ENCODE peak calls at places on chromosomes 3 and 15, in seven cellular contexts. Z, O, I, M, K, L and P are unnamed samples.

GRCh38 chr15:63291507-63291906 is 14.1 kb downstream of the APH1B start:
- DNase-seq in Z (no peak), O (no peak), I (no peak), M (no peak), K (no peak), L (peak; percentile 87), P (no peak)

GRCh38 chr3:128914966-128915645 is 35.7 kb downstream of the ACAD9 start:
- DNase-seq in Z (no peak), O (no peak), I (no peak), M (no peak), K (no peak), L (no peak), P (no peak)

GRCh38 chr15:81098884-81099601 is 35.0 kb upstream of the CFAP161 start:
- DNase-seq in Z (peak; percentile 39), O (no peak), I (no peak), M (peak; percentile 38), K (no peak), L (no peak), P (peak; percentile 46)

GRCh38 chr3:8011902-8012301 is 489.7 kb upstream of the LMCD1 start:
- DNase-seq in Z (no peak), O (no peak), I (no peak), M (no peak), K (no peak), L (no peak), P (no peak)

GRCh38 chr3:46861996-46862688 is 1.1 kb downstream of the MYL3 start:
- DNase-seq in Z (peak; percentile 17), O (no peak), I (no peak), M (no peak), K (no peak), L (no peak), P (peak; percentile 15)

GRCh38 chr15:88681610-88682221 is 42.9 kb downstream of the ISG20 start:
- DNase-seq in Z (no peak), O (no peak), I (no peak), M (peak; percentile 40), K (peak; percentile 34), L (no peak), P (no peak)

GRCh38 chr15:59492389-59493377 is 54.7 kb downstream of the FAM81A start:
- DNase-seq in Z (peak; percentile 48), O (peak; percentile 56), I (no peak), M (peak; percentile 63), K (peak; percentile 64), L (peak; percentile 84), P (peak; percentile 84)

GRCh38 chr15:100383302-100384107 is 41.7 kb upstream of the ADAMTS17 start:
- DNase-seq in Z (no peak), O (no peak), I (no peak), M (peak; percentile 51), K (peak; percentile 47), L (peak; percentile 10), P (no peak)

GRCh38 chr15:45543051-45543450 is 20.5 kb upstream of the SLC30A4 start:
- DNase-seq in Z (no peak), O (no peak), I (no peak), M (no peak), K (no peak), L (no peak), P (no peak)

GRCh38 chr3:113805249-113805648 is 33.3 kb upstream of the GRAMD1C start:
- DNase-seq in Z (no peak), O (no peak), I (no peak), M (no peak), K (no peak), L (no peak), P (no peak)
- H3K36me3 ChIP-seq in Z (peaks cover 98% of the 10 kb centered on the region), O (peaks cover 4% of the 10 kb centered on the region), I (peaks cover 99% of the 10 kb centered on the region), M (peaks cover 47% of the 10 kb centered on the region), K (no peaks in the 10 kb centered on the region), L (peaks cover 31% of the 10 kb centered on the region), P (no peaks in the 10 kb centered on the region)

GRCh38 chr15:82569834-82570233 is 29.6 kb upstream of the RPS17 start:
- DNase-seq in Z (no peak), O (no peak), I (no peak), M (no peak), K (no peak), L (no peak), P (no peak)
- H3K36me3 ChIP-seq in Z (no peaks in the 10 kb centered on the region), O (no peaks in the 10 kb centered on the region), I (no peaks in the 10 kb centered on the region), M (no peaks in the 10 kb centered on the region), K (no peaks in the 10 kb centered on the region), L (no peaks in the 10 kb centered on the region), P (no peaks in the 10 kb centered on the region)

GRCh38 chr3:186165331-186165730 is 56.4 kb upstream of the ETV5 start:
- DNase-seq in Z (no peak), O (no peak), I (no peak), M (no peak), K (no peak), L (no peak), P (no peak)
- H3K36me3 ChIP-seq in Z (peaks cover 4% of the 10 kb centered on the region), O (no peaks in the 10 kb centered on the region), I (peaks cover 4% of the 10 kb centered on the region), M (no peaks in the 10 kb centered on the region), K (no peaks in the 10 kb centered on the region), L (no peaks in the 10 kb centered on the region), P (no peaks in the 10 kb centered on the region)

GRCh38 chr3:183082355-183082915 is 16.9 kb downstream of the MCCC1 start:
- DNase-seq in Z (peak; percentile 58), O (no peak), I (no peak), M (no peak), K (no peak), L (no peak), P (no peak)

GRCh38 chr3:183081459-183082183 is 17.7 kb downstream of the MCCC1 start:
- DNase-seq in Z (no peak), O (no peak), I (no peak), M (no peak), K (no peak), L (no peak), P (no peak)

GRCh38 chr3:183080628-183081027 is 18.7 kb downstream of the MCCC1 start:
- DNase-seq in Z (no peak), O (no peak), I (no peak), M (no peak), K (no peak), L (no peak), P (no peak)

GRCh38 chr3:183087184-183087583 is 12.1 kb downstream of the MCCC1 start:
- DNase-seq in Z (no peak), O (no peak), I (no peak), M (no peak), K (no peak), L (no peak), P (no peak)

GRCh38 chr3:183085634-183086390 is 13.5 kb downstream of the MCCC1 start:
- DNase-seq in Z (no peak), O (no peak), I (no peak), M (peak; percentile 77), K (peak; percentile 41), L (peak; percentile 26), P (no peak)
- H3K36me3 ChIP-seq in Z (peaks cover 91% of the 10 kb centered on the region), O (peaks cover 4% of the 10 kb centered on the region), I (peaks cover 97% of the 10 kb centered on the region), M (peaks cover 57% of the 10 kb centered on the region), K (peaks cover 7% of the 10 kb centered on the region), L (peaks cover 21% of the 10 kb centered on the region), P (peaks cover 79% of the 10 kb centered on the region)